ENCODE peak calls at places on chromosomes 2 and 18, in seven cellular contexts. V is lower lobe of right lung, Y is pancreas, C is HCT116, U is left lung, I is prostate gland, L is fibroblast of lung. O is an unnamed sample.
A peak's percentile ranks its signal among the peaks of the same experiment; 100 is the strongest.

GRCh38 chr2:181352158-181352557 is 105.0 kb upstream of the ITGA4 start:
- DNase-seq in V (no peak), Y (no peak), C (no peak), U (no peak), I (no peak), L (no peak), O (no peak)

GRCh38 chr2:74181739-74182138 is 3.1 kb upstream of the MOB1A start:
- DNase-seq in V (peak; percentile 65), Y (no peak), C (no peak), U (peak; percentile 72), I (no peak), L (no peak), O (no peak)

GRCh38 chr2:100812573-100812972 is 7.4 kb upstream of the NPAS2 start:
- DNase-seq in V (no peak), Y (no peak), C (no peak), U (no peak), I (no peak), L (no peak), O (no peak)

GRCh38 chr18:62249478-62250097 is 62.5 kb downstream of the RELCH start:
- DNase-seq in V (peak; percentile 62), Y (peak; percentile 51), C (peak; percentile 69), U (peak; percentile 60), I (peak; percentile 81), L (peak; percentile 87), O (peak; percentile 10)

GRCh38 chr2:240319221-240319854 is 116.1 kb upstream of the GPC1 start:
- DNase-seq in V (no peak), Y (no peak), C (no peak), U (no peak), I (no peak), L (peak; percentile 10), O (no peak)

GRCh38 chr2:38266382-38267051 is 110.6 kb downstream of the ATL2 start:
- DNase-seq in V (no peak), Y (no peak), C (no peak), U (no peak), I (no peak), L (no peak), O (no peak)

GRCh38 chr2:23207871-23208270 is 177.1 kb upstream of the KLHL29 start:
- DNase-seq in V (no peak), Y (no peak), C (no peak), U (no peak), I (no peak), L (no peak), O (no peak)

GRCh38 chr2:132668986-132669853 is 785 bp downstream of the LYPD1 start:
- DNase-seq in V (no peak), Y (no peak), C (no peak), U (no peak), I (no peak), L (peak; percentile 14), O (no peak)

GRCh38 chr18:51025512-51025911 is 4.5 kb upstream of the SMAD4 start:
- DNase-seq in V (no peak), Y (no peak), C (no peak), U (no peak), I (no peak), L (no peak), O (no peak)

GRCh38 chr18:75923169-75923568 is 495.7 kb upstream of the SMIM21 start:
- DNase-seq in V (peak; percentile 55), Y (peak; percentile 77), C (peak; percentile 10), U (peak; percentile 53), I (peak; percentile 87), L (peak; percentile 61), O (peak; percentile 12)

GRCh38 chr2:223722226-223722625 is 115.2 kb downstream of the AP1S3 start:
- DNase-seq in V (no peak), Y (no peak), C (no peak), U (no peak), I (no peak), L (no peak), O (no peak)

GRCh38 chr18:77557030-77557429 is 307.4 kb downstream of the GALR1 start:
- DNase-seq in V (no peak), Y (no peak), C (no peak), U (no peak), I (no peak), L (no peak), O (no peak)

GRCh38 chr2:62725712-62726055 is 20.2 kb downstream of the EHBP1 start:
- DNase-seq in V (no peak), Y (no peak), C (no peak), U (no peak), I (no peak), L (no peak), O (no peak)

GRCh38 chr2:104897515-104898184 is 43.7 kb downstream of the POU3F3 start:
- DNase-seq in V (no peak), Y (no peak), C (no peak), U (no peak), I (no peak), L (peak; percentile 2), O (no peak)

GRCh38 chr2:62286089-62286785 is 90.3 kb downstream of the B3GNT2 start:
- DNase-seq in V (no peak), Y (no peak), C (no peak), U (no peak), I (no peak), L (no peak), O (no peak)

GRCh38 chr18:7066965-7067555 is 50.5 kb downstream of the LAMA1 start:
- DNase-seq in V (no peak), Y (no peak), C (no peak), U (no peak), I (no peak), L (no peak), O (no peak)

GRCh38 chr2:240646061-240646899 is 21.0 kb downstream of the GPR35 start:
- DNase-seq in V (no peak), Y (no peak), C (no peak), U (no peak), I (no peak), L (no peak), O (no peak)

GRCh38 chr2:151114934-151115333 is 146.7 kb downstream of the RBM43 start:
- DNase-seq in V (no peak), Y (no peak), C (no peak), U (no peak), I (no peak), L (no peak), O (no peak)

GRCh38 chr2:175282300-175282699 is 100.8 kb upstream of the ATP5MC3 start:
- DNase-seq in V (no peak), Y (no peak), C (peak; percentile 27), U (no peak), I (no peak), L (peak; percentile 54), O (no peak)

GRCh38 chr2:213068681-213069359 is 82.6 kb downstream of the IKZF2 start:
- DNase-seq in V (no peak), Y (no peak), C (no peak), U (no peak), I (no peak), L (no peak), O (no peak)

GRCh38 chr18:73419531-73419930 is 551.7 kb upstream of the NETO1 start:
- DNase-seq in V (no peak), Y (no peak), C (no peak), U (no peak), I (no peak), L (peak; percentile 61), O (no peak)

GRCh38 chr2:64987001-64987962 is 1.9 kb upstream of the SLC1A4 start:
- DNase-seq in V (no peak), Y (no peak), C (no peak), U (no peak), I (no peak), L (peak; percentile 25), O (no peak)

GRCh38 chr18:33355263-33355662 is 85.3 kb downstream of the CCDC178 start:
- DNase-seq in V (no peak), Y (no peak), C (no peak), U (no peak), I (no peak), L (no peak), O (no peak)

GRCh38 chr2:201126308-201127127 is 10.6 kb downstream of the CFLAR start:
- DNase-seq in V (no peak), Y (no peak), C (no peak), U (no peak), I (no peak), L (peak; percentile 36), O (no peak)

DNA sequence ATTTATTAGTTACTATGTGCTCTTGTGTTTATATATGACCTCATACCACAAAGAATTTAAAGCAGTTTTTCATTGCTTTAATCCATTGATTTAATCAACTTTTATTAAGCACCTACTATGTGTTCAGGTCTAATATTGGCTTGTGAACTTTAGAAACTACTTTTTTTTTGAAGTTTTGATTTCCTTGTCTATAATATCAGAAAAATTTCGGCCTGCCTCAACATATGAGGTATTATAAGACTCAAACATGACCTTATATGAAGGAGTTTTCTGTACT is 117.7 kb downstream of the ZNF521 start:
- DNase-seq in V (no peak), Y (no peak), C (no peak), U (no peak), I (no peak), L (no peak), O (no peak)
- H3K27ac ChIP-seq in V (peak overlapping the region; percentile 9), Y (no peak overlapping the region), C (no peak overlapping the region), U (peak overlapping the region; percentile 24), I (no peak overlapping the region), L (peak overlapping the region; percentile 68), O (peak overlapping the region; percentile 72)

GRCh38 chr2:171410624-171411023 is 23.2 kb downstream of the METTL8 start:
- DNase-seq in V (no peak), Y (no peak), C (no peak), U (no peak), I (no peak), L (no peak), O (no peak)
- H3K4me3 ChIP-seq in V (no peak overlapping the region), Y (no peak overlapping the region), C (no peak overlapping the region), U (no peak overlapping the region), I (no peak overlapping the region), L (no peak overlapping the region), O (no peak overlapping the region)

GRCh38 chr2:229858351-229858750 is 63.5 kb downstream of the TRIP12 start:
- DNase-seq in V (no peak), Y (no peak), C (no peak), U (no peak), I (no peak), L (no peak), O (no peak)
- H3K36me3 ChIP-seq in V (peaks cover 36% of the 10 kb centered on the region), Y (no peaks in the 10 kb centered on the region), C (peaks cover 5% of the 10 kb centered on the region), U (peaks cover 42% of the 10 kb centered on the region), I (no peaks in the 10 kb centered on the region), L (peaks cover 5% of the 10 kb centered on the region), O (peaks cover 13% of the 10 kb centered on the region)

DNA sequence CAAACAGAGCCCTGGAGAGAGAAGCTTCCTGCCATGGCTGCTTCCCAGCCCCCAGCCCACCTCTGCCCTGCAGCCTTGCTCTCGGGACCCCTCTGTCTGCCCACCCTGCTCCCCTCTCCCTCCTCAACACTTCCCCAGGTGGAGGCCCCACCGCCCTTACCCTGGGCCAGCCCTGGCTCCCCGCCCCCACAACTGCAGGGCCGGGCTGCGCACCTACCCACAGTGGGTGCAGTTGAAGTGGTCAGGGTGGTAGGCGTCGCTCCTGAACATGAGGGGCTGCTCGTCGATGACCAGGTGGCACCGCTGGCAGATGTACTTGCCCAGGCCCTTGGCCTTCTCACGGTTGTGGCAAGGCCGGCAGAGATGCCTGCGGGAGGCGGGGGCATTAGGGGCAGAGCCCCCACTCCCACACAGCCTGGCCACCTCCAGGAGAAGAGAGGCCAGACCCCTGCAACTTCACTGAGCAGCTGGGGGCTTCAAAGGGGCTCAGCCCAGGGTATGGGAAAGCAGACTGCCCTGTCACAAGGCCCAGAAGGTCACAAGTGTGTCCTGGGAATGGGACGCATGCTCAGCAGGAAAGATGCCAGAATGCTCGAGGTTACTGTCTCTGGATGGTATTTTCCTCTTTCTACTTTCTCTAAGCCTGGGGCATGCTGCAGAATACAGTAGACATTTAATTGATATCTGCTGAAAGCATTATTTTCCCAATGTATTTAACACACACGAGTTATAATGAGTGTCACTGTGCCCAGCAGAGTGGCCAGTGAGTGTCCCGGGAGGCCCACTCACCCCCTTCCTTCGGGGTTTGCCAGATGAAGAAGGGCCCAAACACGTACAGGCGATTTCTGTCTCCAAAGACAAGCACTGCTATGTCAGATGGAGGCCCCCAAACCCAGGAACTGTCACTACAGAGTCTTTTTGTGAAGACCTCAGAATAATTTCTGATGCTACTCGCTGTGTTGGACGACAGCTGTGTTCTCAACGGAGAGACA is 3.0 kb upstream of the GPR17 start:
- DNase-seq in V (no peak), Y (no peak), C (no peak), U (no peak), I (no peak), L (no peak), O (no peak)
- H3K27ac ChIP-seq in V (peak overlapping the region; percentile 56), Y (no peak overlapping the region), C (no peak overlapping the region), U (peak overlapping the region; percentile 41), I (no peak overlapping the region), L (no peak overlapping the region), O (peak overlapping the region; percentile 11)

O was measured in ascending aorta.